ENCODE peak calls at places on chromosomes 5 and 9, in four cellular contexts. W is GDM1, Q is AG08395, P is H9. K is an unnamed sample.

GRCh38 chr9:124381073-124381945 is 33.9 kb downstream of the PSMB7 start:
- DNase-seq in P (no peak), W (no peak), Q (peak), K (no peak)

GRCh38 chr9:128702949-128703615 is 779 bp downstream of the PKN3 start:
- DNase-seq in W (no peak), Q (peak), P (peak), K (no peak)

GRCh38 chr5:69039829-69040228 is 54.0 kb upstream of the SLC30A5 start:
- DNase-seq in P (no peak), Q (no peak), W (no peak), K (no peak)

GRCh38 chr5:56817306-56817986 is 2.1 kb downstream of the MAP3K1 start:
- DNase-seq in P (no peak), W (no peak), Q (no peak), K (no peak)

GRCh38 chr5:73445708-73446630 is 2.6 kb downstream of the FOXD1 start:
- DNase-seq in P (no peak), Q (no peak), W (no peak), K (no peak)

GRCh38 chr9:135061441-135061840 is 26.0 kb upstream of the OLFM1 start:
- DNase-seq in P (peak), W (no peak), Q (no peak), K (no peak)

GRCh38 chr5:169641253-169641652 is 4.2 kb downstream of the DOCK2 start:
- DNase-seq in Q (peak), P (no peak), W (no peak), K (no peak)

GRCh38 chr9:87075537-87075936 is 128.2 kb upstream of the GAS1 start:
- DNase-seq in W (no peak), P (peak), Q (no peak), K (no peak)

GRCh38 chr9:106619211-106619610 is 243.8 kb upstream of the ZNF462 start:
- DNase-seq in P (no peak), Q (peak), W (no peak), K (no peak)

GRCh38 chr9:92759990-92760893 is 4.4 kb downstream of the BICD2 start:
- DNase-seq in P (peak), Q (peak), W (no peak), K (peak)

GRCh38 chr5:124648902-124649467 is 97.5 kb downstream of the ZNF608 start:
- DNase-seq in Q (no peak), W (no peak), P (no peak), K (no peak)

GRCh38 chr9:114810614-114811013 is 4.8 kb upstream of the TNFSF15 start:
- DNase-seq in Q (no peak), W (no peak), P (no peak), K (no peak)

GRCh38 chr9:113998529-113999255 is 79.4 kb downstream of the AMBP start:
- DNase-seq in P (peak), Q (peak), W (peak), K (no peak)

GRCh38 chr5:72364186-72364585 is 44.0 kb downstream of the PTCD2 start:
- DNase-seq in P (no peak), W (no peak), Q (no peak), K (no peak)

GRCh38 chr9:108347463-108348153 is 508.2 kb downstream of the ACTL7B start:
- DNase-seq in Q (no peak), P (no peak), W (no peak), K (no peak)

GRCh38 chr5:1767524-1768282 is 31.9 kb downstream of the MRPL36 start:
- DNase-seq in Q (no peak), W (no peak), P (no peak), K (no peak)

GRCh38 chr5:151126199-151126645 is 31.4 kb downstream of the ANXA6 start:
- DNase-seq in W (peak), P (peak), Q (peak), K (peak)

GRCh38 chr9:38284768-38285080 is 107.8 kb upstream of the ALDH1B1 start:
- DNase-seq in Q (no peak), P (peak), W (no peak), K (no peak)

GRCh38 chr5:169091396-169091980 is 209.5 kb downstream of the SLIT3 start:
- DNase-seq in P (no peak), Q (no peak), W (no peak), K (no peak)

GRCh38 chr9:79477955-79478751 is 93.6 kb upstream of the TLE4 start:
- DNase-seq in Q (peak), W (no peak), P (peak), K (no peak)

GRCh38 chr9:38259519-38260218 is 132.8 kb upstream of the ALDH1B1 start:
- DNase-seq in P (no peak), Q (no peak), W (no peak), K (no peak)

K was measured in occipital lobe.